ENCODE peak calls at places on chromosomes 13 and 19, in five cellular contexts. D is neural progenitor cell, T is fibroblast of lung, O is stomach, I is heart right ventricle. N is an unnamed sample.

GRCh38 chr13:98528663-98529064 is 48.2 kb downstream of the STK24 start:
- DNase-seq in D (no peak), T (peak), O (no peak), I (no peak), N (no peak)

GRCh38 chr13:79541426-79542049 is 60.6 kb downstream of the NDFIP2 start:
- DNase-seq in D (peak), T (peak), O (no peak), I (no peak), N (peak)

GRCh38 chr13:100357764-100358163 is 230.8 kb downstream of the GGACT start:
- DNase-seq in D (no peak), T (no peak), O (no peak), I (no peak), N (no peak)

GRCh38 chr19:31436121-31436776 is 87.0 kb upstream of the TSHZ3 start:
- DNase-seq in D (no peak), T (no peak), O (no peak), I (no peak), N (no peak)

GRCh38 chr13:113557013-113557412 is 27.5 kb upstream of the TFDP1 start:
- DNase-seq in D (no peak), T (no peak), O (peak), I (no peak), N (no peak)

GRCh38 chr13:26656919-26657318 is 99.4 kb downstream of the WASF3 start:
- DNase-seq in D (peak), T (peak), O (no peak), I (no peak), N (no peak)

GRCh38 chr19:47729468-47729798 is 15.9 kb upstream of the NOP53 start:
- DNase-seq in D (peak), T (peak), O (peak), I (peak), N (peak)

GRCh38 chr13:64371045-64371444 is 2859.1 kb downstream of the PCDH9 start:
- DNase-seq in D (no peak), T (no peak), O (no peak), I (no peak), N (peak)

GRCh38 chr19:3591876-3592613 is 6.8 kb downstream of the GIPC3 start:
- DNase-seq in D (no peak), T (no peak), O (peak), I (no peak), N (no peak)

GRCh38 chr13:30681489-30682242 is 53.7 kb upstream of the ALOX5AP start:
- DNase-seq in D (no peak), T (peak), O (no peak), I (no peak), N (no peak)

GRCh38 chr13:79525458-79525857 is 44.5 kb downstream of the NDFIP2 start:
- DNase-seq in D (no peak), T (no peak), O (no peak), I (no peak), N (peak)

GRCh38 chr19:43331435-43332010 is 22.0 kb upstream of the CD177 start:
- DNase-seq in D (no peak), T (no peak), O (no peak), I (no peak), N (no peak)

GRCh38 chr13:48973845-48974431 is 1.8 kb upstream of the FNDC3A start:
- DNase-seq in D (no peak), T (no peak), O (no peak), I (no peak), N (no peak)

GRCh38 chr19:19224852-19225494 is 13.2 kb downstream of the NCAN start:
- DNase-seq in D (peak), T (peak), O (peak), I (peak), N (peak)

GRCh38 chr19:35540356-35540927 is 5.0 kb upstream of the TMEM147 start:
- DNase-seq in D (no peak), T (no peak), O (no peak), I (no peak), N (no peak)

GRCh38 chr13:50908371-50908770 is 1.2 kb upstream of the RNASEH2B start:
- DNase-seq in D (no peak), T (no peak), O (no peak), I (no peak), N (no peak)

GRCh38 chr13:114134111-114134943 is 1.9 kb upstream of the RASA3 start:
- DNase-seq in D (peak), T (no peak), O (no peak), I (no peak), N (no peak)

GRCh38 chr19:16066611-16067104 is 9.6 kb upstream of the TPM4 start:
- DNase-seq in D (no peak), T (peak), O (peak), I (peak), N (no peak)
- TF ChIP-seq CTCF in D (no peak), T (peak), O (no peak), I (peak), N (peak)

DNA sequence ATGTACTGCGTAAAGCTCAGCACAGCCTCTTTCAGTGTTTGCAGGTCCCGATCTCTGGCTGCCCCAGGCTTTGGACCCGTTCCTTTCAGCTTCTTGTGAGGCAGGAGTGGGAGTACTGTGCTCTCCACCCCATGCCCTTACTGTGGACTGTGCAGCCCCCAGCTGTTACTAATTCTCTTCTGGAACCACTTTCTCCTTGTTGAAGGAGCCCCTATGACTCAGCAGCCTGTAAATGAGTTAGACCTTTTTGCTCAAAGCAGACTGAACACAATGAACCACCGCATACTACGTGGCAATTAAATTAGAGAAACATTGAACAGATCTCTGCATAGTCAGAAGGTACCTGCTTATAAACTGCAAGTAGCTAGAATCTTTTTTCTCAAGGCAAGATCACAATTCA is 39.0 kb downstream of the SERTM1 start:
- DNase-seq in D (no peak), T (no peak), O (no peak), I (no peak), N (no peak)
- H3K27ac ChIP-seq in D (no peak), T (no peak), O (no peak), I (no peak), N (no peak)

GRCh38 chr19:5665781-5666513 is 14.4 kb downstream of the MICOS13 start:
- DNase-seq in D (no peak), T (peak), O (no peak), I (no peak), N (no peak)
- TF ChIP-seq CTCF in D (no peak), T (peak), O (no peak), I (no peak), N (peak)

GRCh38 chr19:38733493-38734175 is 10.6 kb downstream of the CAPN12 start:
- DNase-seq in D (no peak), T (no peak), O (no peak), I (no peak), N (peak)
- H3K27ac ChIP-seq in D (no peak), T (no peak), O (peak), I (peak), N (no peak)

N was measured in foreskin keratinocyte.